ENCODE peak calls at places on chromosome 19, in ten cellular contexts. W, A, V, H, U, O, G, K, J and D are unnamed samples.

GRCh38 chr19:10655457-10656312 is 1.5 kb downstream of the ILF3 start:
- DNase-seq in W (peak; percentile 76), A (peak; percentile 81), V (no peak), H (peak; percentile 42), U (no peak), O (peak; percentile 42), G (peak; percentile 44), K (peak; percentile 40), J (peak; percentile 39), D (peak; percentile 62)

GRCh38 chr19:2561895-2562294 is 86.0 kb downstream of the GADD45B start:
- DNase-seq in W (no peak), A (no peak), V (no peak), H (no peak), U (peak; percentile 60), O (no peak), G (no peak), K (no peak), J (no peak), D (no peak)

GRCh38 chr19:11291991-11292390 is 4.0 kb upstream of the TSPAN16 start:
- DNase-seq in W (no peak), A (no peak), V (no peak), H (no peak), U (no peak), O (no peak), G (no peak), K (no peak), J (no peak), D (no peak)

GRCh38 chr19:10724573-10725071 is 6.7 kb downstream of the DNM2 start:
- DNase-seq in W (peak; percentile 72), A (no peak), V (no peak), H (no peak), U (no peak), O (no peak), G (no peak), K (no peak), J (no peak), D (peak; percentile 84)

GRCh38 chr19:45569619-45570421 is 14.8 kb downstream of the OPA3 start:
- DNase-seq in W (peak; percentile 68), A (no peak), V (peak; percentile 47), H (peak; percentile 80), U (no peak), O (peak; percentile 19), G (no peak), K (no peak), J (peak; percentile 56), D (peak; percentile 62)

GRCh38 chr19:58519087-58519354 is 589 bp downstream of the ZBTB45 start:
- DNase-seq in W (peak; percentile 91), A (peak; percentile 88), V (peak; percentile 71), H (peak; percentile 69), U (peak; percentile 84), O (peak; percentile 72), G (peak; percentile 74), K (peak; percentile 67), J (peak; percentile 77), D (peak; percentile 92)

GRCh38 chr19:29535984-29536508 is 10.3 kb downstream of the VSTM2B start:
- DNase-seq in W (no peak), A (no peak), V (no peak), H (no peak), U (no peak), O (no peak), G (no peak), K (no peak), J (no peak), D (no peak)

GRCh38 chr19:4694211-4694987 is 24.3 kb upstream of the MYDGF start:
- DNase-seq in W (peak; percentile 85), A (peak; percentile 87), V (no peak), H (no peak), U (no peak), O (peak; percentile 99), G (peak; percentile 94), K (peak; percentile 100), J (peak; percentile 100), D (peak; percentile 28)

GRCh38 chr19:3234800-3235199 is 10.3 kb downstream of the CELF5 start:
- DNase-seq in W (no peak), A (no peak), V (no peak), H (no peak), U (no peak), O (no peak), G (no peak), K (no peak), J (no peak), D (no peak)

GRCh38 chr19:35403116-35403760 is 32.4 kb downstream of the GPR42 start:
- DNase-seq in W (no peak), A (no peak), V (no peak), H (no peak), U (no peak), O (no peak), G (no peak), K (no peak), J (no peak), D (no peak)

GRCh38 chr19:4043966-4044365 is 22.7 kb downstream of the ZBTB7A start:
- DNase-seq in W (no peak), A (no peak), V (no peak), H (no peak), U (no peak), O (no peak), G (no peak), K (no peak), J (no peak), D (no peak)

GRCh38 chr19:50770888-50771287 is 624 bp downstream of the GPR32 start:
- DNase-seq in W (no peak), A (no peak), V (no peak), H (no peak), U (no peak), O (no peak), G (no peak), K (no peak), J (no peak), D (no peak)

DNA sequence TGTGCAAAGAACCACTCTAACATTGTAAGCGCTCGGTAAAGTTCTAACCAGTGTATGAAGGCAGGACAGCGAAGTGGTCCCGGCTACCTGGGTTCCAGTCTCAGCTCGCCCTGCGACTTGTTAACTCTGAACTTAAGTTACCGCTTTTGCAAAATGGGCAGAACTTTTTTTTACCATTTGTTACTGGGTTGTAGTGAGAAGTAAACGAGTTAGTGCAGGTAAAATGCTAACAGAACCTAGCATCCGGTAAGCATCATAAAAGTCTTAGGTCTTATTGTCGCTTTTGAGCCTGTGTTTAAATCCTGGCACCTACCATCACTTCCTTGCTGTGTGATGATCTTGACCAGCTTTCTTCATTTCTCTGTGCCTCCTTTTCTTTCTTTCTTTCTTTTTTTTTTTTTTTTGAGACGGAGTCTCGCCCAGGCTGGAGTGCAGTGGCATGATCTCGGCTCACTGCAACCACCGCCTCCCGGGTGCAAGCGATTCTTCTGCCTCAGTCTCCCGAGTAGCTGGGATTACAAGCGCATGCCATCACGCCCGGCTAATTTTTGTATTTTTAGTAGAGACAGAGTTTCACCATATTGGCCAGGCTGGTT is 734 bp upstream of the TRMT1 start:
- DNase-seq in W (peak; percentile 24), A (no peak), V (no peak), H (no peak), U (no peak), O (peak; percentile 19), G (no peak), K (no peak), J (no peak), D (no peak)
- H3K4me1 ChIP-seq in W (peaks cover 44% of the 10 kb centered on the region), A (peaks cover 45% of the 10 kb centered on the region), V (peaks cover 19% of the 10 kb centered on the region), H (peaks cover 16% of the 10 kb centered on the region), U (peaks cover 14% of the 10 kb centered on the region), O (peaks cover 16% of the 10 kb centered on the region), G (peaks cover 25% of the 10 kb centered on the region), K (peaks cover 26% of the 10 kb centered on the region), J (peaks cover 38% of the 10 kb centered on the region), D (peaks cover 49% of the 10 kb centered on the region)

GRCh38 chr19:27744926-27745844 is 1467.8 kb downstream of the UQCRFS1 start:
- DNase-seq in W (no peak), A (no peak), V (no peak), H (peak; percentile 7), U (no peak), O (peak; percentile 61), G (no peak), K (no peak), J (no peak), D (no peak)
- H3K9ac ChIP-seq in W (no peak overlapping the region), A (no peak overlapping the region), V (no peak overlapping the region), H (no peak overlapping the region), U (no peak overlapping the region), O (no peak overlapping the region), G (no peak overlapping the region), K (no peak overlapping the region), J (no peak overlapping the region), D (no peak overlapping the region)

GRCh38 chr19:33365676-33366075 is 7.8 kb upstream of the CEBPG start:
- DNase-seq in W (no peak), A (no peak), V (no peak), H (peak; percentile 65), U (no peak), O (no peak), G (no peak), K (no peak), J (no peak), D (no peak)

GRCh38 chr19:33370783-33371182 is 2.7 kb upstream of the CEBPG start:
- DNase-seq in W (no peak), A (no peak), V (no peak), H (no peak), U (no peak), O (no peak), G (no peak), K (peak; percentile 94), J (no peak), D (no peak)

GRCh38 chr19:33366127-33366526 is 7.4 kb upstream of the CEBPG start:
- DNase-seq in W (no peak), A (no peak), V (no peak), H (peak; percentile 75), U (no peak), O (no peak), G (no peak), K (no peak), J (no peak), D (no peak)

GRCh38 chr19:33368074-33368864 is 5.2 kb upstream of the CEBPG start:
- DNase-seq in W (peak; percentile 76), A (peak; percentile 12), V (no peak), H (no peak), U (no peak), O (peak; percentile 54), G (peak; percentile 65), K (peak; percentile 91), J (peak; percentile 77), D (no peak)

GRCh38 chr19:33366917-33367316 is 6.6 kb upstream of the CEBPG start:
- DNase-seq in W (no peak), A (no peak), V (no peak), H (peak; percentile 49), U (no peak), O (no peak), G (no peak), K (no peak), J (no peak), D (no peak)
- H3K9me3 ChIP-seq in W (no peaks in the 10 kb centered on the region), A (no peaks in the 10 kb centered on the region), V (no peaks in the 10 kb centered on the region), H (no peaks in the 10 kb centered on the region), U (no peaks in the 10 kb centered on the region), O (no peaks in the 10 kb centered on the region), G (no peaks in the 10 kb centered on the region), K (peaks cover 4% of the 10 kb centered on the region), J (no peaks in the 10 kb centered on the region), D (no peaks in the 10 kb centered on the region)

DNA sequence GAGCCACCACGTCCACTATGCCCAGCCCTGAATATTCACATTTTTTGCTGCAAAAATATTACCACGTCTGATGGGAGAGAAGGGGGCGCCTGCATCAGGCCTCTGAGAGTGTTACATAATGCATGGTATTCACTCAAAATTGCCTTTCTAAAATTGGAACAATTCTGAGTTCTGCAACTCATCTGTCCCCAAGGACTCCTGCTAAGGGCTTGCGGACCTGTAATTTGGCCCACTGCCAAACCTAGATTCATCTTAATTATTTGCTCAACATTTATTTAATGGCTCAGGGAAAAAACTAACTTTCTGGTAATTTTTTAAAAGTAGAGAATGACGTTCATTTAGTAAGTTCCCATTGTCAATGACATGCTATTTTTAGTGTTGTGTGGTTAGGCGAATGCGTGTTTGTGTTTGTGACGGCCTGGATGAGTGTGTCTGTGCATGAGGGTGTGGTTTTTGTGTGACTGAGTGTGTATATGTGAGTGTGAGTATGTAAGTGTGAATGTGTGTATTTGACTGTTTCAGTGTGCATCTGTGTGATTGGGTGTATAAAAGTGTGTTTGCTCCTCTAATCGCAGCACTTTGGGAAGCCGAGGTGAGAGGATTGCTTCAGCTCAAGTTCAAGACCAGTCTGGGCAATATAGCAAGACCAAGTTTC is 8.8 kb downstream of the INAFM1 start:
- DNase-seq in W (no peak), A (no peak), V (no peak), H (no peak), U (no peak), O (no peak), G (no peak), K (no peak), J (no peak), D (no peak)
- H3K4me1 ChIP-seq in W (no peaks in the 10 kb centered on the region), A (peaks cover under 1% of the 10 kb centered on the region), V (peaks cover 1% of the 10 kb centered on the region), H (no peaks in the 10 kb centered on the region), U (no peaks in the 10 kb centered on the region), O (peaks cover 4% of the 10 kb centered on the region), G (no peaks in the 10 kb centered on the region), K (no peaks in the 10 kb centered on the region), J (no peaks in the 10 kb centered on the region), D (peaks cover 7% of the 10 kb centered on the region)